ENCODE peak calls at places on chromosomes 6 and 20, in four cellular contexts. One of them, this sample, is unnamed.

GRCh38 chr6:63290507-63291049 is 29.2 kb downstream of the LGSN start:
- DNase-seq in mesothelial cell of epicardium: no peak
- DNase-seq in stimulated activated CD4-positive, alpha-beta T cell treated with anti-CD3 and anti-CD28 coated beads, Interleukin-4, amount 100 ng/mL, for 1 hour: no peak
- DNase-seq in NCI-H1436: no peak
- DNase-seq in this sample: no peak

GRCh38 chr20:33983371-33983770 is 10.3 kb upstream of the RALY start:
- DNase-seq in mesothelial cell of epicardium: no peak
- DNase-seq in NCI-H1436: no peak
- DNase-seq in stimulated activated CD4-positive, alpha-beta T cell treated with anti-CD3 and anti-CD28 coated beads, Interleukin-4, amount 100 ng/mL, for 1 hour: no peak
- DNase-seq in this sample: no peak

GRCh38 chr6:112785408-112785807 is 438.3 kb downstream of the RFPL4B start:
- DNase-seq in mesothelial cell of epicardium: no peak
- DNase-seq in stimulated activated CD4-positive, alpha-beta T cell treated with anti-CD3 and anti-CD28 coated beads, Interleukin-4, amount 100 ng/mL, for 1 hour: no peak
- DNase-seq in NCI-H1436: no peak
- DNase-seq in this sample: no peak

GRCh38 chr6:106883808-106884262 is 90.7 kb downstream of the CD24 start:
- DNase-seq in NCI-H1436: no peak
- DNase-seq in mesothelial cell of epicardium: no peak
- DNase-seq in stimulated activated CD4-positive, alpha-beta T cell treated with anti-CD3 and anti-CD28 coated beads, Interleukin-4, amount 100 ng/mL, for 1 hour: no peak
- DNase-seq in this sample: no peak

GRCh38 chr6:130162421-130162820 is 60.3 kb downstream of the SAMD3 start:
- DNase-seq in mesothelial cell of epicardium: no peak
- DNase-seq in stimulated activated CD4-positive, alpha-beta T cell treated with anti-CD3 and anti-CD28 coated beads, Interleukin-4, amount 100 ng/mL, for 1 hour: no peak
- DNase-seq in NCI-H1436: no peak
- DNase-seq in this sample: no peak

GRCh38 chr6:160810238-160810637 is 108.2 kb downstream of the PLG start:
- DNase-seq in mesothelial cell of epicardium: no peak
- DNase-seq in stimulated activated CD4-positive, alpha-beta T cell treated with anti-CD3 and anti-CD28 coated beads, Interleukin-4, amount 100 ng/mL, for 1 hour: no peak
- DNase-seq in NCI-H1436: no peak
- DNase-seq in this sample: no peak

GRCh38 chr6:152185158-152185574 is 377.7 kb downstream of the ESR1 start:
- DNase-seq in NCI-H1436: no peak
- DNase-seq in stimulated activated CD4-positive, alpha-beta T cell treated with anti-CD3 and anti-CD28 coated beads, Interleukin-4, amount 100 ng/mL, for 1 hour: no peak
- DNase-seq in mesothelial cell of epicardium: no peak
- DNase-seq in this sample: no peak

GRCh38 chr20:34579191-34579661 is 20.7 kb downstream of the MAP1LC3A start:
- DNase-seq in mesothelial cell of epicardium: no peak
- DNase-seq in stimulated activated CD4-positive, alpha-beta T cell treated with anti-CD3 and anti-CD28 coated beads, Interleukin-4, amount 100 ng/mL, for 1 hour: no peak
- DNase-seq in NCI-H1436: no peak
- DNase-seq in this sample: peak

GRCh38 chr20:59404749-59405148 is 104.3 kb downstream of the EDN3 start:
- DNase-seq in NCI-H1436: no peak
- DNase-seq in mesothelial cell of epicardium: no peak
- DNase-seq in stimulated activated CD4-positive, alpha-beta T cell treated with anti-CD3 and anti-CD28 coated beads, Interleukin-4, amount 100 ng/mL, for 1 hour: no peak
- DNase-seq in this sample: no peak

GRCh38 chr6:168494726-168495125 is 53.7 kb downstream of the SMOC2 start:
- DNase-seq in NCI-H1436: no peak
- DNase-seq in mesothelial cell of epicardium: no peak
- DNase-seq in stimulated activated CD4-positive, alpha-beta T cell treated with anti-CD3 and anti-CD28 coated beads, Interleukin-4, amount 100 ng/mL, for 1 hour: no peak
- DNase-seq in this sample: no peak

GRCh38 chr6:152595507-152595906 is 41.7 kb downstream of the SYNE1 start:
- DNase-seq in stimulated activated CD4-positive, alpha-beta T cell treated with anti-CD3 and anti-CD28 coated beads, Interleukin-4, amount 100 ng/mL, for 1 hour: no peak
- DNase-seq in NCI-H1436: no peak
- DNase-seq in mesothelial cell of epicardium: no peak
- DNase-seq in this sample: no peak

GRCh38 chr20:45985573-45985972 is 13.6 kb upstream of the ZNF335 start:
- DNase-seq in NCI-H1436: no peak
- DNase-seq in mesothelial cell of epicardium: no peak
- DNase-seq in stimulated activated CD4-positive, alpha-beta T cell treated with anti-CD3 and anti-CD28 coated beads, Interleukin-4, amount 100 ng/mL, for 1 hour: no peak
- DNase-seq in this sample: no peak

GRCh38 chr6:158409451-158409850 is 97.2 kb downstream of the TULP4 start:
- DNase-seq in mesothelial cell of epicardium: no peak
- DNase-seq in stimulated activated CD4-positive, alpha-beta T cell treated with anti-CD3 and anti-CD28 coated beads, Interleukin-4, amount 100 ng/mL, for 1 hour: no peak
- DNase-seq in NCI-H1436: no peak
- DNase-seq in this sample: no peak

GRCh38 chr6:118288355-118289124 is 259.6 kb upstream of the PLN start:
- DNase-seq in stimulated activated CD4-positive, alpha-beta T cell treated with anti-CD3 and anti-CD28 coated beads, Interleukin-4, amount 100 ng/mL, for 1 hour: no peak
- DNase-seq in NCI-H1436: no peak
- DNase-seq in mesothelial cell of epicardium: no peak
- DNase-seq in this sample: no peak

GRCh38 chr20:18359854-18360253 is 71.5 kb downstream of the ZNF133 start:
- DNase-seq in NCI-H1436: no peak
- DNase-seq in mesothelial cell of epicardium: no peak
- DNase-seq in stimulated activated CD4-positive, alpha-beta T cell treated with anti-CD3 and anti-CD28 coated beads, Interleukin-4, amount 100 ng/mL, for 1 hour: no peak
- DNase-seq in this sample: no peak

GRCh38 chr20:57457243-57457761 is 66.1 kb downstream of the RBM38 start:
- DNase-seq in NCI-H1436: no peak
- DNase-seq in mesothelial cell of epicardium: no peak
- DNase-seq in stimulated activated CD4-positive, alpha-beta T cell treated with anti-CD3 and anti-CD28 coated beads, Interleukin-4, amount 100 ng/mL, for 1 hour: no peak
- DNase-seq in this sample: no peak

GRCh38 chr6:75199856-75200255 is 6.0 kb downstream of the COL12A1 start:
- DNase-seq in mesothelial cell of epicardium: no peak
- DNase-seq in stimulated activated CD4-positive, alpha-beta T cell treated with anti-CD3 and anti-CD28 coated beads, Interleukin-4, amount 100 ng/mL, for 1 hour: no peak
- DNase-seq in NCI-H1436: no peak
- DNase-seq in this sample: no peak

GRCh38 chr6:84769247-84769646 is 4.8 kb upstream of the TBX18 start:
- DNase-seq in mesothelial cell of epicardium: no peak
- DNase-seq in stimulated activated CD4-positive, alpha-beta T cell treated with anti-CD3 and anti-CD28 coated beads, Interleukin-4, amount 100 ng/mL, for 1 hour: no peak
- DNase-seq in NCI-H1436: no peak
- DNase-seq in this sample: no peak

GRCh38 chr6:168035098-168035660 is 37.7 kb downstream of the KIF25 start:
- DNase-seq in mesothelial cell of epicardium: peak
- DNase-seq in stimulated activated CD4-positive, alpha-beta T cell treated with anti-CD3 and anti-CD28 coated beads, Interleukin-4, amount 100 ng/mL, for 1 hour: no peak
- DNase-seq in NCI-H1436: peak
- DNase-seq in this sample: peak

GRCh38 chr20:14334306-14334930 is 3.0 kb downstream of the FLRT3 start:
- DNase-seq in stimulated activated CD4-positive, alpha-beta T cell treated with anti-CD3 and anti-CD28 coated beads, Interleukin-4, amount 100 ng/mL, for 1 hour: no peak
- DNase-seq in mesothelial cell of epicardium: no peak
- DNase-seq in NCI-H1436: peak
- DNase-seq in this sample: peak

GRCh38 chr6:167793421-167793820 is 33.3 kb upstream of the AFDN start:
- DNase-seq in NCI-H1436: no peak
- DNase-seq in mesothelial cell of epicardium: no peak
- DNase-seq in stimulated activated CD4-positive, alpha-beta T cell treated with anti-CD3 and anti-CD28 coated beads, Interleukin-4, amount 100 ng/mL, for 1 hour: no peak
- DNase-seq in this sample: no peak

This sample was measured in kidney glomerular epithelial cell.